ENCODE peak calls at places on chromosome 7, in seven cellular contexts. E is activated naive CD8-positive, alpha-beta T cell treated with anti-CD3 and anti-CD28 coated beads, Interleukin-2, amount 50 U/mL, for 24 hours; L is heart right ventricle; P is activated CD4-positive, alpha-beta T cell treated with anti-CD3 and anti-CD28 coated beads for 48 hours; Q is naive thymus-derived CD8-positive, alpha-beta T cell; B is endodermal cell; A is NB4. O is an unnamed sample.

GRCh38 chr7:157514306-157514705 is 177.5 kb downstream of the DNAJB6 start:
- DNase-seq in E (no peak), Q (no peak), B (no peak), L (no peak), A (no peak), P (no peak), O (no peak)

GRCh38 chr7:45647426-45647825 is 73.3 kb downstream of the ADCY1 start:
- DNase-seq in E (no peak), A (no peak), B (no peak), P (no peak), L (no peak), Q (no peak), O (no peak)

GRCh38 chr7:151361193-151361959 is 19.8 kb downstream of the NUB1 start:
- DNase-seq in A (no peak), E (no peak), L (no peak), P (no peak), Q (no peak), B (no peak), O (no peak)

GRCh38 chr7:5620459-5620881 is 161.0 kb downstream of the RNF216 start:
- DNase-seq in B (no peak), E (no peak), L (no peak), A (no peak), Q (no peak), P (no peak), O (no peak)

GRCh38 chr7:13991791-13992620 is 2.5 kb upstream of the ETV1 start:
- DNase-seq in A (no peak), E (no peak), Q (no peak), B (peak), P (no peak), L (no peak), O (no peak)

GRCh38 chr7:151374139-151374538 is 32.5 kb downstream of the NUB1 start:
- DNase-seq in B (peak), E (no peak), A (no peak), P (no peak), L (no peak), Q (no peak), O (no peak)

GRCh38 chr7:135493362-135493761 is 16.5 kb downstream of the CNOT4 start:
- DNase-seq in Q (no peak), L (no peak), A (no peak), B (no peak), P (no peak), E (no peak), O (no peak)

GRCh38 chr7:983182-984071 is 446 bp downstream of the CYP2W1 start:
- DNase-seq in E (no peak), A (peak), B (no peak), Q (no peak), P (no peak), L (no peak), O (no peak)

GRCh38 chr7:1842321-1843221 is 172.5 kb downstream of the ELFN1 start:
- DNase-seq in E (no peak), A (no peak), L (no peak), P (no peak), B (peak), Q (no peak), O (no peak)

GRCh38 chr7:21276471-21277035 is 151.3 kb upstream of the SP4 start:
- DNase-seq in A (no peak), E (no peak), B (peak), L (no peak), P (no peak), Q (no peak), O (no peak)

GRCh38 chr7:11567571-11567970 is 264.4 kb downstream of the THSD7A start:
- DNase-seq in E (no peak), Q (no peak), P (no peak), B (no peak), A (no peak), L (no peak), O (no peak)

GRCh38 chr7:137879357-137880158 is 32.8 kb upstream of the DGKI start:
- DNase-seq in L (no peak), P (peak), E (no peak), Q (no peak), B (peak), A (peak), O (no peak)

O was measured in NCI-H187 treated with DMSO at 0.1 percent for 48 hours.